ENCODE peak calls at places on chromosomes 16 and 17, in eight cellular contexts. M is effector memory CD8-positive, alpha-beta T cell; Z is neural crest cell; J is kidney; P is cardiac fibroblast; O is activated gamma-delta T cell treated with anti-CD3 and anti-CD28 coated beads, Interleukin-2, amount 50 U/mL, for 16 hours; F is naive thymus-derived CD8-positive, alpha-beta T cell; H is KBM-7. N is an unnamed sample.

GRCh38 chr17:82840431-82840831 is 609 bp upstream of the ZNF750 start:
- DNase-seq in M (no peak), Z (no peak), J (no peak), P (no peak), O (no peak), F (no peak), H (no peak), N (no peak)

GRCh38 chr16:2737895-2738418 is 14.5 kb upstream of the SRRM2 start:
- DNase-seq in M (no peak), Z (no peak), J (peak), P (no peak), O (no peak), F (no peak), H (no peak), N (no peak)

GRCh38 chr16:87854053-87854906 is 15.0 kb downstream of the SLC7A5 start:
- DNase-seq in M (peak), Z (no peak), J (no peak), P (no peak), O (no peak), F (no peak), H (peak), N (peak)

GRCh38 chr16:87127766-87128147 is 189.4 kb downstream of the C16orf95 start:
- DNase-seq in M (no peak), Z (no peak), J (no peak), P (no peak), O (no peak), F (no peak), H (no peak), N (no peak)

GRCh38 chr17:47611372-47612350 is 38.1 kb upstream of the KPNB1 start:
- DNase-seq in M (no peak), Z (no peak), J (no peak), P (no peak), O (no peak), F (no peak), H (no peak), N (no peak)

GRCh38 chr16:57134982-57135381 is 42.6 kb downstream of the CPNE2 start:
- DNase-seq in M (peak), Z (no peak), J (peak), P (no peak), O (peak), F (peak), H (no peak), N (no peak)

GRCh38 chr17:55540414-55541091 is 29.3 kb upstream of the SMIM36 start:
- DNase-seq in M (no peak), Z (no peak), J (no peak), P (peak), O (no peak), F (no peak), H (no peak), N (peak)

GRCh38 chr16:71283612-71284011 is 5.6 kb downstream of the CMTR2 start:
- DNase-seq in M (no peak), Z (no peak), J (no peak), P (no peak), O (no peak), F (no peak), H (no peak), N (no peak)

GRCh38 chr16:69741951-69742904 is 12.5 kb downstream of the NOB1 start:
- DNase-seq in M (no peak), Z (no peak), J (peak), P (peak), O (no peak), F (no peak), H (no peak), N (peak)

GRCh38 chr16:56589141-56590039 is at the start of gene MT3:
- DNase-seq in M (no peak), Z (no peak), J (no peak), P (no peak), O (no peak), F (peak), H (no peak), N (no peak)